ENCODE peak calls at places on chromosomes 11 and 22, in ten cellular contexts. Y is epithelial cell of esophagus; M is CD8-positive, alpha-beta T cell; S is activated CD8-positive, alpha-beta memory T cell treated with anti-CD3 and anti-CD28 coated beads, Interleukin-2, amount 10 ng/mL, durations not matched to agents 7 days and 5 days; C is HT1080; O is osteocyte; G is activated T-helper 1 cell treated with Interleukin-2 at 50 U/mL for 16 hours; K is nephron progenitor cell; V is stimulated activated CD4-positive, alpha-beta T cell treated with anti-CD3 and anti-CD28 coated beads, Interleukin-4, amount 100 ng/mL, for 24 hours; I is WTC11. D is an unnamed sample.

GRCh38 chr11:108647701-108648527 is 17.0 kb upstream of the DDX10 start:
- DNase-seq in Y (peak), M (peak), S (peak), C (peak), O (no peak), G (peak), K (peak), V (peak), I (peak), D (peak)

GRCh38 chr11:11998091-11998781 is 10.2 kb downstream of the DKK3 start:
- DNase-seq in Y (peak), M (no peak), S (peak), C (peak), O (no peak), G (no peak), K (no peak), V (no peak), I (no peak), D (peak)

GRCh38 chr11:134139873-134140331 is 71.0 kb downstream of the JAM3 start:
- DNase-seq in Y (peak), M (peak), S (peak), C (peak), O (no peak), G (no peak), K (peak), V (peak), I (peak), D (peak)

GRCh38 chr22:44185237-44186120 is 4.8 kb downstream of the PARVG start:
- DNase-seq in Y (no peak), M (no peak), S (no peak), C (no peak), O (no peak), G (no peak), K (no peak), V (no peak), I (no peak), D (no peak)

GRCh38 chr11:11498195-11498594 is 123.6 kb downstream of the GALNT18 start:
- DNase-seq in Y (no peak), M (no peak), S (no peak), C (no peak), O (no peak), G (no peak), K (no peak), V (no peak), I (no peak), D (no peak)

GRCh38 chr11:6402561-6402981 is 12.3 kb downstream of the SMPD1 start:
- DNase-seq in Y (no peak), M (peak), S (peak), C (peak), O (no peak), G (peak), K (no peak), V (peak), I (no peak), D (peak)

GRCh38 chr11:120807414-120808150 is 216.3 kb upstream of the TBCEL start:
- DNase-seq in Y (peak), M (no peak), S (no peak), C (peak), O (no peak), G (no peak), K (no peak), V (no peak), I (no peak), D (peak)

GRCh38 chr11:2742201-2742600 is 42.4 kb upstream of the KCNQ1OT1 start:
- DNase-seq in Y (no peak), M (no peak), S (no peak), C (no peak), O (no peak), G (no peak), K (no peak), V (no peak), I (no peak), D (no peak)

GRCh38 chr22:50292643-50293440 is 14.6 kb downstream of the PLXNB2 start:
- DNase-seq in Y (no peak), M (no peak), S (no peak), C (no peak), O (no peak), G (no peak), K (no peak), V (no peak), I (no peak), D (no peak)

GRCh38 chr22:20953668-20954500 is 13.2 kb upstream of the AIFM3 start:
- DNase-seq in Y (peak), M (no peak), S (no peak), C (no peak), O (no peak), G (no peak), K (no peak), V (no peak), I (no peak), D (no peak)

GRCh38 chr11:3375552-3375951 is 3.4 kb downstream of the ZNF195 start:
- DNase-seq in Y (peak), M (no peak), S (no peak), C (no peak), O (no peak), G (no peak), K (no peak), V (no peak), I (no peak), D (no peak)

GRCh38 chr11:110077866-110078325 is 15.3 kb upstream of the ZC3H12C start:
- DNase-seq in Y (peak), M (no peak), S (peak), C (peak), O (no peak), G (no peak), K (no peak), V (peak), I (no peak), D (peak)

D was measured in M059J.